ENCODE peak calls at places on chromosomes 16 and 17, in eight cellular contexts. One of them, this sample, is unnamed.

GRCh38 chr17:8175795-8176196 is 384 bp downstream of the TMEM107 start:
- DNase-seq in lung: no peak
- DNase-seq in Panc1: no peak
- DNase-seq in uterus: no peak
- DNase-seq in astrocyte of the cerebellum: no peak
- DNase-seq in fibroblast of the aortic adventitia: no peak
- DNase-seq in AG10803: no peak
- DNase-seq in suprapubic skin: no peak
- DNase-seq in this sample: no peak

GRCh38 chr16:87202346-87202745 is 114.8 kb downstream of the C16orf95 start:
- DNase-seq in suprapubic skin: no peak
- DNase-seq in fibroblast of the aortic adventitia: peak
- DNase-seq in uterus: no peak
- DNase-seq in Panc1: no peak
- DNase-seq in astrocyte of the cerebellum: no peak
- DNase-seq in lung: no peak
- DNase-seq in AG10803: peak
- DNase-seq in this sample: no peak

GRCh38 chr16:84356591-84357116 is 11.7 kb upstream of the ATP2C2 start:
- DNase-seq in uterus: no peak
- DNase-seq in AG10803: no peak
- DNase-seq in astrocyte of the cerebellum: no peak
- DNase-seq in lung: no peak
- DNase-seq in fibroblast of the aortic adventitia: no peak
- DNase-seq in suprapubic skin: no peak
- DNase-seq in Panc1: no peak
- DNase-seq in this sample: no peak

GRCh38 chr16:17470871-17471744 is at the start of gene XYLT1:
- DNase-seq in fibroblast of the aortic adventitia: peak
- DNase-seq in AG10803: peak
- DNase-seq in lung: peak
- DNase-seq in Panc1: no peak
- DNase-seq in suprapubic skin: peak
- DNase-seq in astrocyte of the cerebellum: peak
- DNase-seq in uterus: peak
- DNase-seq in this sample: peak

GRCh38 chr16:79415983-79416641 is 184.4 kb downstream of the MAF start:
- DNase-seq in Panc1: no peak
- DNase-seq in lung: no peak
- DNase-seq in astrocyte of the cerebellum: no peak
- DNase-seq in fibroblast of the aortic adventitia: no peak
- DNase-seq in uterus: no peak
- DNase-seq in AG10803: no peak
- DNase-seq in suprapubic skin: no peak
- DNase-seq in this sample: no peak

GRCh38 chr16:57721356-57721755 is 14.2 kb upstream of the KATNB1 start:
- DNase-seq in AG10803: no peak
- DNase-seq in astrocyte of the cerebellum: no peak
- DNase-seq in uterus: no peak
- DNase-seq in fibroblast of the aortic adventitia: no peak
- DNase-seq in Panc1: no peak
- DNase-seq in lung: no peak
- DNase-seq in suprapubic skin: no peak
- DNase-seq in this sample: no peak

GRCh38 chr16:1046271-1046955 is 26.1 kb upstream of the SSTR5 start:
- DNase-seq in suprapubic skin: no peak
- DNase-seq in lung: no peak
- DNase-seq in AG10803: no peak
- DNase-seq in fibroblast of the aortic adventitia: no peak
- DNase-seq in Panc1: no peak
- DNase-seq in uterus: no peak
- DNase-seq in astrocyte of the cerebellum: no peak
- DNase-seq in this sample: no peak

GRCh38 chr16:84607694-84608093 is 10.2 kb downstream of the COTL1 start:
- DNase-seq in uterus: no peak
- DNase-seq in astrocyte of the cerebellum: no peak
- DNase-seq in AG10803: no peak
- DNase-seq in suprapubic skin: no peak
- DNase-seq in fibroblast of the aortic adventitia: no peak
- DNase-seq in Panc1: no peak
- DNase-seq in lung: no peak
- DNase-seq in this sample: no peak

GRCh38 chr16:88720396-88720970 is 14.2 kb downstream of the CTU2 start:
- DNase-seq in suprapubic skin: no peak
- DNase-seq in AG10803: no peak
- DNase-seq in uterus: no peak
- DNase-seq in Panc1: no peak
- DNase-seq in fibroblast of the aortic adventitia: no peak
- DNase-seq in astrocyte of the cerebellum: no peak
- DNase-seq in lung: no peak
- DNase-seq in this sample: no peak

GRCh38 chr17:45775576-45776011 is 8.5 kb upstream of the CRHR1 start:
- DNase-seq in suprapubic skin: no peak
- DNase-seq in uterus: peak
- DNase-seq in astrocyte of the cerebellum: no peak
- DNase-seq in Panc1: no peak
- DNase-seq in fibroblast of the aortic adventitia: no peak
- DNase-seq in lung: peak
- DNase-seq in AG10803: peak
- DNase-seq in this sample: peak

GRCh38 chr17:15348030-15348429 is 6.6 kb upstream of the TEKT3 start:
- DNase-seq in AG10803: peak
- DNase-seq in Panc1: no peak
- DNase-seq in fibroblast of the aortic adventitia: peak
- DNase-seq in lung: no peak
- DNase-seq in uterus: no peak
- DNase-seq in suprapubic skin: no peak
- DNase-seq in astrocyte of the cerebellum: peak
- DNase-seq in this sample: no peak

GRCh38 chr17:63460018-63460417 is 13.9 kb upstream of the CYB561 start:
- DNase-seq in astrocyte of the cerebellum: no peak
- DNase-seq in lung: no peak
- DNase-seq in uterus: no peak
- DNase-seq in fibroblast of the aortic adventitia: no peak
- DNase-seq in Panc1: no peak
- DNase-seq in suprapubic skin: no peak
- DNase-seq in AG10803: no peak
- DNase-seq in this sample: no peak

GRCh38 chr17:40268141-40268712 is 19.5 kb upstream of the CDC6 start:
- DNase-seq in uterus: no peak
- DNase-seq in astrocyte of the cerebellum: no peak
- DNase-seq in fibroblast of the aortic adventitia: no peak
- DNase-seq in AG10803: no peak
- DNase-seq in Panc1: no peak
- DNase-seq in suprapubic skin: no peak
- DNase-seq in lung: no peak
- DNase-seq in this sample: no peak

GRCh38 chr17:21375757-21376584 is at the start of gene KCNJ12:
- DNase-seq in fibroblast of the aortic adventitia: no peak
- DNase-seq in AG10803: peak
- DNase-seq in Panc1: no peak
- DNase-seq in uterus: no peak
- DNase-seq in lung: no peak
- DNase-seq in astrocyte of the cerebellum: no peak
- DNase-seq in suprapubic skin: no peak
- DNase-seq in this sample: no peak

GRCh38 chr17:76474238-76474637 is 6.8 kb downstream of the AANAT start:
- DNase-seq in astrocyte of the cerebellum: no peak
- DNase-seq in AG10803: no peak
- DNase-seq in lung: no peak
- DNase-seq in fibroblast of the aortic adventitia: no peak
- DNase-seq in uterus: no peak
- DNase-seq in Panc1: no peak
- DNase-seq in suprapubic skin: no peak
- DNase-seq in this sample: no peak

GRCh38 chr17:76472258-76472645 is 4.8 kb downstream of the AANAT start:
- DNase-seq in astrocyte of the cerebellum: no peak
- DNase-seq in AG10803: no peak
- DNase-seq in Panc1: no peak
- DNase-seq in lung: no peak
- DNase-seq in uterus: no peak
- DNase-seq in suprapubic skin: no peak
- DNase-seq in fibroblast of the aortic adventitia: no peak
- DNase-seq in this sample: no peak

GRCh38 chr17:76474894-76475293 is 7.5 kb downstream of the AANAT start:
- DNase-seq in astrocyte of the cerebellum: no peak
- DNase-seq in fibroblast of the aortic adventitia: no peak
- DNase-seq in lung: no peak
- DNase-seq in suprapubic skin: no peak
- DNase-seq in uterus: no peak
- DNase-seq in Panc1: no peak
- DNase-seq in AG10803: no peak
- DNase-seq in this sample: no peak

GRCh38 chr17:76472726-76473125 is 5.3 kb downstream of the AANAT start:
- DNase-seq in AG10803: no peak
- DNase-seq in lung: no peak
- DNase-seq in uterus: no peak
- DNase-seq in suprapubic skin: no peak
- DNase-seq in astrocyte of the cerebellum: no peak
- DNase-seq in fibroblast of the aortic adventitia: no peak
- DNase-seq in Panc1: no peak
- DNase-seq in this sample: no peak

GRCh38 chr17:76473541-76473985 is 6.2 kb downstream of the AANAT start:
- DNase-seq in uterus: no peak
- DNase-seq in suprapubic skin: no peak
- DNase-seq in fibroblast of the aortic adventitia: no peak
- DNase-seq in AG10803: no peak
- DNase-seq in astrocyte of the cerebellum: no peak
- DNase-seq in Panc1: no peak
- DNase-seq in lung: no peak
- DNase-seq in this sample: no peak
- TF ChIP-seq CTCF in uterus: no peak
- TF ChIP-seq CTCF in suprapubic skin: no peak
- TF ChIP-seq CTCF in fibroblast of the aortic adventitia: peak
- TF ChIP-seq CTCF in AG10803: peak
- TF ChIP-seq CTCF in astrocyte of the cerebellum: peak
- TF ChIP-seq CTCF in Panc1: no peak
- TF ChIP-seq CTCF in lung: no peak
- TF ChIP-seq CTCF in this sample: peak

GRCh38 chr16:8885674-8886592 is 3.8 kb downstream of the LITAFD start:
- DNase-seq in suprapubic skin: no peak
- DNase-seq in lung: no peak
- DNase-seq in astrocyte of the cerebellum: no peak
- DNase-seq in fibroblast of the aortic adventitia: peak
- DNase-seq in Panc1: no peak
- DNase-seq in AG10803: no peak
- DNase-seq in uterus: no peak
- DNase-seq in this sample: peak
- TF ChIP-seq CTCF in suprapubic skin: no peak
- TF ChIP-seq CTCF in lung: no peak
- TF ChIP-seq CTCF in astrocyte of the cerebellum: no peak
- TF ChIP-seq CTCF in fibroblast of the aortic adventitia: no peak
- TF ChIP-seq CTCF in Panc1: no peak
- TF ChIP-seq CTCF in AG10803: no peak
- TF ChIP-seq CTCF in uterus: no peak
- TF ChIP-seq CTCF in this sample: no peak

GRCh38 chr17:79382313-79382712 is 228.5 kb downstream of the RBFOX3 start:
- DNase-seq in astrocyte of the cerebellum: no peak
- DNase-seq in fibroblast of the aortic adventitia: no peak
- DNase-seq in AG10803: no peak
- DNase-seq in suprapubic skin: no peak
- DNase-seq in lung: no peak
- DNase-seq in Panc1: no peak
- DNase-seq in uterus: no peak
- DNase-seq in this sample: no peak
- TF ChIP-seq CTCF in astrocyte of the cerebellum: no peak
- TF ChIP-seq CTCF in fibroblast of the aortic adventitia: no peak
- TF ChIP-seq CTCF in AG10803: no peak
- TF ChIP-seq CTCF in suprapubic skin: no peak
- TF ChIP-seq CTCF in lung: no peak
- TF ChIP-seq CTCF in Panc1: no peak
- TF ChIP-seq CTCF in uterus: no peak
- TF ChIP-seq CTCF in this sample: no peak

GRCh38 chr17:35486920-35487727 is 38.6 kb upstream of the SLFN13 start:
- DNase-seq in fibroblast of the aortic adventitia: peak
- DNase-seq in AG10803: peak
- DNase-seq in astrocyte of the cerebellum: no peak
- DNase-seq in Panc1: no peak
- DNase-seq in lung: peak
- DNase-seq in suprapubic skin: no peak
- DNase-seq in uterus: peak
- DNase-seq in this sample: peak
- TF ChIP-seq CTCF in fibroblast of the aortic adventitia: no peak
- TF ChIP-seq CTCF in AG10803: no peak
- TF ChIP-seq CTCF in astrocyte of the cerebellum: no peak
- TF ChIP-seq CTCF in Panc1: no peak
- TF ChIP-seq CTCF in lung: no peak
- TF ChIP-seq CTCF in suprapubic skin: no peak
- TF ChIP-seq CTCF in uterus: no peak
- TF ChIP-seq CTCF in this sample: no peak

This sample was measured in psoas muscle.